ENCODE peak calls at places on chromosomes 16 and 17, in ten cellular contexts. K, A, B, W, Y, T, P, O, S and H are unnamed samples.

GRCh38 chr16:17230932-17231581 is 239.7 kb downstream of the XYLT1 start:
- DNase-seq in K (no peak), A (no peak), B (no peak), W (no peak), Y (no peak), T (no peak), P (no peak), O (no peak), S (no peak), H (no peak)

GRCh38 chr17:2802574-2802973 is 6.3 kb downstream of the RAP1GAP2 start:
- DNase-seq in K (no peak), A (no peak), B (no peak), W (no peak), Y (no peak), T (no peak), P (no peak), O (no peak), S (no peak), H (no peak)

GRCh38 chr16:12010388-12011251 is 34.1 kb downstream of the SNX29 start:
- DNase-seq in K (no peak), A (no peak), B (no peak), W (no peak), Y (no peak), T (no peak), P (no peak), O (peak; percentile 29), S (no peak), H (no peak)

GRCh38 chr16:55948230-55948629 is 73.1 kb upstream of the CES5A start:
- DNase-seq in K (no peak), A (no peak), B (no peak), W (no peak), Y (no peak), T (no peak), P (peak; percentile 47), O (no peak), S (no peak), H (no peak)

GRCh38 chr17:81253358-81254131 is 14.4 kb downstream of the NDUFAF8 start:
- DNase-seq in K (no peak), A (no peak), B (no peak), W (no peak), Y (no peak), T (no peak), P (peak; percentile 62), O (peak; percentile 63), S (peak; percentile 24), H (no peak)

GRCh38 chr16:4017807-4018206 is 98.4 kb downstream of the ADCY9 start:
- DNase-seq in K (no peak), A (no peak), B (no peak), W (no peak), Y (no peak), T (no peak), P (no peak), O (no peak), S (no peak), H (no peak)

GRCh38 chr16:58392215-58393137 is at the start of gene GINS3:
- DNase-seq in K (peak; percentile 67), A (peak; percentile 67), B (peak; percentile 48), W (peak; percentile 87), Y (peak; percentile 50), T (peak; percentile 82), P (peak; percentile 91), O (peak; percentile 90), S (peak; percentile 56), H (peak; percentile 90)

GRCh38 chr16:57251352-57251751 is 6.3 kb downstream of the ARL2BP start:
- DNase-seq in K (no peak), A (no peak), B (no peak), W (no peak), Y (no peak), T (no peak), P (no peak), O (no peak), S (no peak), H (no peak)

GRCh38 chr17:35752945-35753764 is at the start of gene GAS2L2:
- DNase-seq in K (no peak), A (no peak), B (no peak), W (no peak), Y (no peak), T (no peak), P (no peak), O (no peak), S (no peak), H (no peak)

GRCh38 chr17:78236362-78237127 is 5.1 kb downstream of the TMEM235 start:
- DNase-seq in K (no peak), A (no peak), B (no peak), W (peak; percentile 59), Y (no peak), T (no peak), P (no peak), O (no peak), S (no peak), H (no peak)

GRCh38 chr16:47037396-47037745 is 63.9 kb upstream of the DNAJA2 start:
- DNase-seq in K (no peak), A (no peak), B (no peak), W (no peak), Y (no peak), T (no peak), P (no peak), O (peak; percentile 21), S (no peak), H (no peak)

GRCh38 chr17:979539-980405 is at the start of gene NXN:
- DNase-seq in K (no peak), A (peak; percentile 67), B (no peak), W (peak; percentile 89), Y (peak; percentile 45), T (no peak), P (peak; percentile 63), O (peak; percentile 49), S (peak; percentile 86), H (peak; percentile 75)

GRCh38 chr16:88130681-88131080 is 179.4 kb downstream of the BANP start:
- DNase-seq in K (no peak), A (no peak), B (no peak), W (no peak), Y (no peak), T (no peak), P (no peak), O (no peak), S (no peak), H (no peak)